ENCODE peak calls at places on chromosomes 1 and 21, in five cellular contexts. One of them, this sample, is unnamed.

GRCh38 chr1:143694085-143694484 is 277.7 kb downstream of the FAM72C start:
- DNase-seq in stomach: no peak
- DNase-seq in ovary: no peak
- DNase-seq in upper lobe of left lung: no peak
- DNase-seq in esophagus muscularis mucosa: no peak
- DNase-seq in this sample: no peak

GRCh38 chr1:1001631-1002300 is 1.9 kb upstream of the HES4 start:
- DNase-seq in stomach: peak; percentile 87
- DNase-seq in ovary: peak; percentile 85
- DNase-seq in upper lobe of left lung: peak; percentile 71
- DNase-seq in esophagus muscularis mucosa: no peak
- DNase-seq in this sample: peak; percentile 42

GRCh38 chr1:202811296-202812175 is 782 bp downstream of the PCAT6 start:
- DNase-seq in stomach: no peak
- DNase-seq in ovary: peak; percentile 56
- DNase-seq in upper lobe of left lung: peak; percentile 27
- DNase-seq in esophagus muscularis mucosa: no peak
- DNase-seq in this sample: no peak

GRCh38 chr1:165408518-165408917 is 36.4 kb downstream of the RXRG start:
- DNase-seq in stomach: peak; percentile 32
- DNase-seq in ovary: no peak
- DNase-seq in upper lobe of left lung: peak; percentile 42
- DNase-seq in esophagus muscularis mucosa: no peak
- DNase-seq in this sample: peak; percentile 17

GRCh38 chr21:44377201-44377921 is 23.9 kb downstream of the TRPM2 start:
- DNase-seq in stomach: no peak
- DNase-seq in ovary: no peak
- DNase-seq in upper lobe of left lung: no peak
- DNase-seq in esophagus muscularis mucosa: no peak
- DNase-seq in this sample: no peak

GRCh38 chr1:77360256-77360655 is 78.4 kb downstream of the AK5 start:
- DNase-seq in stomach: no peak
- DNase-seq in ovary: no peak
- DNase-seq in upper lobe of left lung: no peak
- DNase-seq in esophagus muscularis mucosa: no peak
- DNase-seq in this sample: no peak

GRCh38 chr21:43731891-43732711 is 13.2 kb downstream of the PDXK start:
- DNase-seq in stomach: no peak
- DNase-seq in ovary: peak; percentile 40
- DNase-seq in upper lobe of left lung: no peak
- DNase-seq in esophagus muscularis mucosa: no peak
- DNase-seq in this sample: peak; percentile 50

GRCh38 chr21:32206631-32207030 is 72.2 kb downstream of the MIS18A start:
- DNase-seq in stomach: no peak
- DNase-seq in ovary: no peak
- DNase-seq in upper lobe of left lung: no peak
- DNase-seq in esophagus muscularis mucosa: no peak
- DNase-seq in this sample: no peak

GRCh38 chr1:58815680-58816071 is 31.8 kb upstream of the JUN start:
- DNase-seq in stomach: no peak
- DNase-seq in ovary: no peak
- DNase-seq in upper lobe of left lung: peak; percentile 53
- DNase-seq in esophagus muscularis mucosa: no peak
- DNase-seq in this sample: no peak

GRCh38 chr1:151495316-151495715 is 15.9 kb upstream of the CGN start:
- DNase-seq in stomach: no peak
- DNase-seq in ovary: no peak
- DNase-seq in upper lobe of left lung: no peak
- DNase-seq in esophagus muscularis mucosa: no peak
- DNase-seq in this sample: no peak

GRCh38 chr1:243580984-243581383 is 269.1 kb downstream of the AKT3 start:
- DNase-seq in stomach: no peak
- DNase-seq in ovary: no peak
- DNase-seq in upper lobe of left lung: no peak
- DNase-seq in esophagus muscularis mucosa: no peak
- DNase-seq in this sample: no peak

GRCh38 chr1:83791821-83792437 is 207.0 kb downstream of the TTLL7 start:
- DNase-seq in stomach: no peak
- DNase-seq in ovary: no peak
- DNase-seq in upper lobe of left lung: no peak
- DNase-seq in esophagus muscularis mucosa: no peak
- DNase-seq in this sample: no peak

GRCh38 chr1:223756806-223757700 is 44.7 kb downstream of the CAPN2 start:
- DNase-seq in stomach: no peak
- DNase-seq in ovary: no peak
- DNase-seq in upper lobe of left lung: no peak
- DNase-seq in esophagus muscularis mucosa: no peak
- DNase-seq in this sample: no peak

GRCh38 chr1:19557609-19558051 is 72.3 kb upstream of the CAPZB start:
- DNase-seq in stomach: no peak
- DNase-seq in ovary: no peak
- DNase-seq in upper lobe of left lung: no peak
- DNase-seq in esophagus muscularis mucosa: no peak
- DNase-seq in this sample: no peak

GRCh38 chr1:220878223-220879081 is 791 bp upstream of the HLX start:
- DNase-seq in stomach: no peak
- DNase-seq in ovary: no peak
- DNase-seq in upper lobe of left lung: peak; percentile 42
- DNase-seq in esophagus muscularis mucosa: no peak
- DNase-seq in this sample: no peak

GRCh38 chr21:38688068-38688467 is 117.7 kb upstream of the ETS2 start:
- DNase-seq in stomach: no peak
- DNase-seq in ovary: no peak
- DNase-seq in upper lobe of left lung: no peak
- DNase-seq in esophagus muscularis mucosa: no peak
- DNase-seq in this sample: no peak

GRCh38 chr1:226428348-226429050 is 20.6 kb upstream of the PARP1 start:
- DNase-seq in stomach: no peak
- DNase-seq in ovary: no peak
- DNase-seq in upper lobe of left lung: no peak
- DNase-seq in esophagus muscularis mucosa: no peak
- DNase-seq in this sample: no peak

GRCh38 chr1:233912447-233912846 is 8.0 kb downstream of the SLC35F3 start:
- DNase-seq in stomach: no peak
- DNase-seq in ovary: no peak
- DNase-seq in upper lobe of left lung: no peak
- DNase-seq in esophagus muscularis mucosa: no peak
- DNase-seq in this sample: no peak

GRCh38 chr1:84260852-84261518 is 40.5 kb upstream of the SAMD13 start:
- DNase-seq in stomach: no peak
- DNase-seq in ovary: no peak
- DNase-seq in upper lobe of left lung: no peak
- DNase-seq in esophagus muscularis mucosa: no peak
- DNase-seq in this sample: no peak

GRCh38 chr1:61618755-61619154 is 106.2 kb downstream of the TM2D1 start:
- DNase-seq in stomach: no peak
- DNase-seq in ovary: no peak
- DNase-seq in upper lobe of left lung: no peak
- DNase-seq in esophagus muscularis mucosa: peak; percentile 50
- DNase-seq in this sample: no peak

GRCh38 chr1:213796525-213796924 is 191.2 kb upstream of the PROX1 start:
- DNase-seq in stomach: no peak
- DNase-seq in ovary: no peak
- DNase-seq in upper lobe of left lung: no peak
- DNase-seq in esophagus muscularis mucosa: no peak
- DNase-seq in this sample: no peak

GRCh38 chr1:213793482-213794067 is 194.2 kb upstream of the PROX1 start:
- DNase-seq in stomach: no peak
- DNase-seq in ovary: no peak
- DNase-seq in upper lobe of left lung: no peak
- DNase-seq in esophagus muscularis mucosa: no peak
- DNase-seq in this sample: no peak

GRCh38 chr1:213786683-213787082 is 201.1 kb upstream of the PROX1 start:
- DNase-seq in stomach: no peak
- DNase-seq in ovary: no peak
- DNase-seq in upper lobe of left lung: no peak
- DNase-seq in esophagus muscularis mucosa: no peak
- DNase-seq in this sample: no peak

DNA sequence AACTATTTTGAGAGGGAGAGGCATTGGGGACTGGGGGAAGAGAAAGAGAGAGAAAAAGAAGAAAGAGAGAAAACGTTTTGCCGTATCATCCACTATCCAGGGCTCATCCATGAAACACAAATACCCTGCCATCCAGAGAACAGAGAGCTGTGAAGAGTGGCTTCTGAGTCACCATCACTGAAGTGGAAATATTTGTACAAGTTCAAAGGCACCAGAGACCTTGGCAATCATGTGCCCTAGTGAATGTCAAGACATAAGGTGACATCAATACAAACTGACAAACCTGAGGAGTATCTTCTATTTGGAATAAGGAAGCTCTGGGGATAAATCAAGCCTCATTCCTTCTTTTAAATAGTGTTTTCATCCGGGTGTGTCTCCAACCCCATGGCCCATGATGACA is 197.2 kb upstream of the PROX1 start:
- DNase-seq in stomach: no peak
- DNase-seq in ovary: no peak
- DNase-seq in upper lobe of left lung: no peak
- DNase-seq in esophagus muscularis mucosa: no peak
- DNase-seq in this sample: no peak
- TF ChIP-seq EP300 in stomach: no peak
- TF ChIP-seq EP300 in ovary: no peak
- TF ChIP-seq EP300 in upper lobe of left lung: no peak
- TF ChIP-seq EP300 in esophagus muscularis mucosa: no peak
- TF ChIP-seq EP300 in this sample: no peak

DNA sequence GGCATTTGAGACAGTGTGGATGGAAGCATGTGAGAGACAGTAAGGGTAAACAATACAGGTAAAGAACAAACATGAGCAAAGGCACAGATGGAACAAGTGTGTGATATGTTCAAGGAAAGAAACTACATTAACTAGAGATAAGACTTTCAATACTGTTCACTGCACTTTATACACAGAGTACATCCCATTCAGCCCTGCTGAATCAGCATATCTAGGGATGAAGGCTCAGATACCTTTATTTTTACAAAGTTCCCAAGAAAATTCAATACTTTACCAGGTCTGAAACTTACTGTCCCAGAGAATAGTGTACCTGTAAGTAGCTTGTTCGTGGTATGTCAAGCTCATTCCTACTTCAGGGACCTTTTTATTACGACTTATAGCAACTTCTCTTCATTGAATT is 122.5 kb downstream of the LHX4 start:
- DNase-seq in stomach: no peak
- DNase-seq in ovary: no peak
- DNase-seq in upper lobe of left lung: no peak
- DNase-seq in esophagus muscularis mucosa: no peak
- DNase-seq in this sample: no peak
- TF ChIP-seq CTCF in stomach: no peak
- TF ChIP-seq CTCF in ovary: no peak
- TF ChIP-seq CTCF in upper lobe of left lung: no peak
- TF ChIP-seq CTCF in esophagus muscularis mucosa: no peak
- TF ChIP-seq CTCF in this sample: no peak

GRCh38 chr21:29322570-29322957 is 23.8 kb downstream of the BACH1 start:
- DNase-seq in stomach: no peak
- DNase-seq in ovary: no peak
- DNase-seq in upper lobe of left lung: no peak
- DNase-seq in esophagus muscularis mucosa: no peak
- DNase-seq in this sample: no peak

GRCh38 chr21:29320021-29320420 is 21.3 kb downstream of the BACH1 start:
- DNase-seq in stomach: no peak
- DNase-seq in ovary: no peak
- DNase-seq in upper lobe of left lung: no peak
- DNase-seq in esophagus muscularis mucosa: no peak
- DNase-seq in this sample: no peak

GRCh38 chr21:29323189-29323588 is 24.5 kb downstream of the BACH1 start:
- DNase-seq in stomach: no peak
- DNase-seq in ovary: no peak
- DNase-seq in upper lobe of left lung: no peak
- DNase-seq in esophagus muscularis mucosa: no peak
- DNase-seq in this sample: no peak

GRCh38 chr21:29321908-29322569 is 23.3 kb downstream of the BACH1 start:
- DNase-seq in stomach: no peak
- DNase-seq in ovary: no peak
- DNase-seq in upper lobe of left lung: no peak
- DNase-seq in esophagus muscularis mucosa: no peak
- DNase-seq in this sample: no peak

GRCh38 chr21:29321217-29321616 is 22.5 kb downstream of the BACH1 start:
- DNase-seq in stomach: no peak
- DNase-seq in ovary: no peak
- DNase-seq in upper lobe of left lung: no peak
- DNase-seq in esophagus muscularis mucosa: no peak
- DNase-seq in this sample: no peak
- H3K9me3 ChIP-seq in stomach: no peaks in the 10 kb centered on the region
- H3K9me3 ChIP-seq in ovary: no peaks in the 10 kb centered on the region
- H3K9me3 ChIP-seq in upper lobe of left lung: no peaks in the 10 kb centered on the region
- H3K9me3 ChIP-seq in esophagus muscularis mucosa: no peaks in the 10 kb centered on the region
- H3K9me3 ChIP-seq in this sample: no peaks in the 10 kb centered on the region

DNA sequence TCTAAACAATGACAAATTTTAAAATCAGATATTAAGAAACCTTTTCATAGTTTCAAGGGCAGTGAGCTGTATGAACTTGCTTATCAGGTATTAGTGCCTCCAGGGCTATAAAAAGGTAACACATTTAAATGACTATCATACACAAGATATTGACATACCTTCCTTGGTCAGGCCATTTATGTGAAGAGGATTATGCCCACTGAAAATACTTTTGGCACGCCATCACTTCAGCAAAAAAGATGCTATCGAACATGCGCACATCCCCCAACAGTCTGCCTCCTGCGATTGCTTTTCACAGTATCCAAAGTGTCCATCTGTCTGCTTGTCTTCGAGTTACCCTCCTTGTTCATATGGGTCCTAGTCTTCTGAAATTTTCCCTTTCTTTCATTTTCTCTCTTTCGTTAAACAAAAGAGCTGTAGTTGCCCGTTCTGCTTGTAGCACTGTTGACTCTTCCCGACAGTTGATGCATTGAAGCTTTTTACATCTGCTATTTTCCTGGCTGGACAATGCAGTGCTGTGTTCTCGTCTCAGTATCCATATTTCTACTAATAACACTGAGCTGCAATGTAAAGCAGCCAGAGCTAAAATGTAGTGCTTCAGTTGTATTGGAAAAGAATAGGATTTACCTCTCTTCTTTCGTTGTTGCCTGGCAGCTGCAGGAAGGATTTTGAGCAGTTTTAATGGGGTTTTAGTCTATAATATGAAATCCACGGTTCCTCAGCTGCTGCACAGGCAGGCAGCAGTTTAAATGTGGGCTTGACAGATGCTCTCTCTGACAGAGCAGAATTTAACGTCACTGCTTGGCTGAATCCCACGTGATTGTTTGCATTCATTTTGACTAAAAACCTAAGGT is at the start of gene B3GALT2:
- DNase-seq in stomach: no peak
- DNase-seq in ovary: no peak
- DNase-seq in upper lobe of left lung: peak; percentile 33
- DNase-seq in esophagus muscularis mucosa: no peak
- DNase-seq in this sample: no peak
- TF ChIP-seq EP300 in stomach: no peak
- TF ChIP-seq EP300 in ovary: no peak
- TF ChIP-seq EP300 in upper lobe of left lung: no peak
- TF ChIP-seq EP300 in esophagus muscularis mucosa: no peak
- TF ChIP-seq EP300 in this sample: peak; percentile 82

GRCh38 chr1:67298762-67299161 is 8.9 kb upstream of the IL12RB2 start:
- DNase-seq in stomach: no peak
- DNase-seq in ovary: no peak
- DNase-seq in upper lobe of left lung: no peak
- DNase-seq in esophagus muscularis mucosa: no peak
- DNase-seq in this sample: no peak
- TF ChIP-seq CTCF in stomach: no peak
- TF ChIP-seq CTCF in ovary: no peak
- TF ChIP-seq CTCF in upper lobe of left lung: no peak
- TF ChIP-seq CTCF in esophagus muscularis mucosa: no peak
- TF ChIP-seq CTCF in this sample: no peak

This sample was measured in tibial nerve.